ENCODE peak calls at places on chromosome 1, in six cellular contexts. One of them, this sample, is unnamed.

GRCh38 chr1:52825868-52826267 is 16.7 kb upstream of the ZYG11A start:
- DNase-seq in endothelial cell of umbilical vein: peak
- DNase-seq in K562: no peak
- DNase-seq in A549: no peak
- DNase-seq in GM12878: no peak
- DNase-seq in HepG2: no peak
- DNase-seq in this sample: peak

GRCh38 chr1:33045246-33045645 is 8.6 kb upstream of the AK2 start:
- DNase-seq in endothelial cell of umbilical vein: no peak
- DNase-seq in K562: peak
- DNase-seq in A549: peak
- DNase-seq in GM12878: no peak
- DNase-seq in HepG2: peak
- DNase-seq in this sample: peak

GRCh38 chr1:5915587-5916571 is 76.3 kb downstream of the NPHP4 start:
- DNase-seq in endothelial cell of umbilical vein: peak
- DNase-seq in K562: peak
- DNase-seq in A549: peak
- DNase-seq in GM12878: peak
- DNase-seq in HepG2: peak
- DNase-seq in this sample: peak

GRCh38 chr1:51518033-51518729 is 885 bp downstream of the EPS15 start:
- DNase-seq in endothelial cell of umbilical vein: peak
- DNase-seq in K562: peak
- DNase-seq in A549: peak
- DNase-seq in GM12878: peak
- DNase-seq in HepG2: peak
- DNase-seq in this sample: peak

GRCh38 chr1:112636597-112637256 is 17.1 kb downstream of the CAPZA1 start:
- DNase-seq in endothelial cell of umbilical vein: peak
- DNase-seq in K562: no peak
- DNase-seq in A549: no peak
- DNase-seq in GM12878: no peak
- DNase-seq in HepG2: no peak
- DNase-seq in this sample: no peak

GRCh38 chr1:30774550-30775432 is 17.2 kb upstream of the LAPTM5 start:
- DNase-seq in endothelial cell of umbilical vein: no peak
- DNase-seq in K562: no peak
- DNase-seq in A549: no peak
- DNase-seq in GM12878: no peak
- DNase-seq in HepG2: no peak
- DNase-seq in this sample: no peak

GRCh38 chr1:224799083-224799482 is 130.4 kb upstream of the DNAH14 start:
- DNase-seq in endothelial cell of umbilical vein: no peak
- DNase-seq in K562: no peak
- DNase-seq in A549: no peak
- DNase-seq in GM12878: no peak
- DNase-seq in HepG2: no peak
- DNase-seq in this sample: no peak

GRCh38 chr1:245153081-245153644 is 1.6 kb upstream of the KIF26B start:
- DNase-seq in endothelial cell of umbilical vein: peak
- DNase-seq in K562: peak
- DNase-seq in A549: peak
- DNase-seq in GM12878: no peak
- DNase-seq in HepG2: peak
- DNase-seq in this sample: peak

GRCh38 chr1:221741364-221741970 is 422 bp downstream of the DUSP10 start:
- DNase-seq in endothelial cell of umbilical vein: peak
- DNase-seq in K562: no peak
- DNase-seq in A549: no peak
- DNase-seq in GM12878: no peak
- DNase-seq in HepG2: no peak
- DNase-seq in this sample: peak

GRCh38 chr1:31872658-31873636 is 57.1 kb upstream of the SPOCD1 start:
- DNase-seq in endothelial cell of umbilical vein: no peak
- DNase-seq in K562: peak
- DNase-seq in A549: no peak
- DNase-seq in GM12878: no peak
- DNase-seq in HepG2: no peak
- DNase-seq in this sample: peak

GRCh38 chr1:203084588-203085527 is 954 bp downstream of the MYOG start:
- DNase-seq in endothelial cell of umbilical vein: no peak
- DNase-seq in K562: peak
- DNase-seq in A549: peak
- DNase-seq in GM12878: no peak
- DNase-seq in HepG2: peak
- DNase-seq in this sample: peak

GRCh38 chr1:235018161-235018560 is 110.5 kb downstream of the TOMM20 start:
- DNase-seq in endothelial cell of umbilical vein: no peak
- DNase-seq in K562: no peak
- DNase-seq in A549: peak
- DNase-seq in GM12878: no peak
- DNase-seq in HepG2: peak
- DNase-seq in this sample: no peak

GRCh38 chr1:235024706-235025421 is 103.8 kb downstream of the TOMM20 start:
- DNase-seq in endothelial cell of umbilical vein: peak
- DNase-seq in K562: no peak
- DNase-seq in A549: no peak
- DNase-seq in GM12878: no peak
- DNase-seq in HepG2: no peak
- DNase-seq in this sample: no peak

GRCh38 chr1:65527672-65528071 is 107.2 kb downstream of the LEPR start:
- DNase-seq in endothelial cell of umbilical vein: no peak
- DNase-seq in K562: peak
- DNase-seq in A549: no peak
- DNase-seq in GM12878: no peak
- DNase-seq in HepG2: no peak
- DNase-seq in this sample: no peak

GRCh38 chr1:23341829-23342697 is 2.0 kb downstream of the HNRNPR start:
- DNase-seq in endothelial cell of umbilical vein: peak
- DNase-seq in K562: peak
- DNase-seq in A549: no peak
- DNase-seq in GM12878: no peak
- DNase-seq in HepG2: peak
- DNase-seq in this sample: peak

GRCh38 chr1:61157420-61157987 is 75.1 kb downstream of the NFIA start:
- DNase-seq in endothelial cell of umbilical vein: no peak
- DNase-seq in K562: no peak
- DNase-seq in A549: no peak
- DNase-seq in GM12878: no peak
- DNase-seq in HepG2: peak
- DNase-seq in this sample: peak

GRCh38 chr1:90746857-90747256 is 29.8 kb upstream of the BARHL2 start:
- DNase-seq in endothelial cell of umbilical vein: no peak
- DNase-seq in K562: peak
- DNase-seq in A549: no peak
- DNase-seq in GM12878: no peak
- DNase-seq in HepG2: no peak
- DNase-seq in this sample: no peak

GRCh38 chr1:89652373-89652772 is 19.5 kb downstream of the LRRC8C start:
- DNase-seq in endothelial cell of umbilical vein: no peak
- DNase-seq in K562: peak
- DNase-seq in A549: no peak
- DNase-seq in GM12878: no peak
- DNase-seq in HepG2: no peak
- DNase-seq in this sample: no peak

GRCh38 chr1:65372557-65372956 is 47.9 kb upstream of the LEPR start:
- DNase-seq in endothelial cell of umbilical vein: no peak
- DNase-seq in K562: peak
- DNase-seq in A549: no peak
- DNase-seq in GM12878: no peak
- DNase-seq in HepG2: no peak
- DNase-seq in this sample: no peak

GRCh38 chr1:36924282-36924791 is 110.0 kb downstream of the GRIK3 start:
- DNase-seq in endothelial cell of umbilical vein: peak
- DNase-seq in K562: peak
- DNase-seq in A549: peak
- DNase-seq in GM12878: no peak
- DNase-seq in HepG2: peak
- DNase-seq in this sample: peak

GRCh38 chr1:118563969-118564951 is 379.2 kb upstream of the SPAG17 start:
- DNase-seq in endothelial cell of umbilical vein: no peak
- DNase-seq in K562: no peak
- DNase-seq in A549: no peak
- DNase-seq in GM12878: peak
- DNase-seq in HepG2: no peak
- DNase-seq in this sample: peak

GRCh38 chr1:25890249-25891034 is 14.9 kb upstream of the PAQR7 start:
- DNase-seq in endothelial cell of umbilical vein: no peak
- DNase-seq in K562: no peak
- DNase-seq in A549: peak
- DNase-seq in GM12878: no peak
- DNase-seq in HepG2: peak
- DNase-seq in this sample: no peak

GRCh38 chr1:155177192-155177917 is 3.7 kb downstream of the TRIM46 start:
- DNase-seq in endothelial cell of umbilical vein: no peak
- DNase-seq in K562: no peak
- DNase-seq in A549: no peak
- DNase-seq in GM12878: no peak
- DNase-seq in HepG2: no peak
- DNase-seq in this sample: peak

GRCh38 chr1:84387480-84388163 is 10.7 kb upstream of the DNASE2B start:
- DNase-seq in endothelial cell of umbilical vein: no peak
- DNase-seq in K562: peak
- DNase-seq in A549: no peak
- DNase-seq in GM12878: no peak
- DNase-seq in HepG2: no peak
- DNase-seq in this sample: peak

GRCh38 chr1:10672376-10673050 is 123.9 kb downstream of the CASZ1 start:
- DNase-seq in endothelial cell of umbilical vein: no peak
- DNase-seq in K562: no peak
- DNase-seq in A549: no peak
- DNase-seq in GM12878: no peak
- DNase-seq in HepG2: no peak
- DNase-seq in this sample: no peak

GRCh38 chr1:222867316-222867715 is 52.5 kb downstream of the DISP1 start:
- DNase-seq in endothelial cell of umbilical vein: no peak
- DNase-seq in K562: no peak
- DNase-seq in A549: no peak
- DNase-seq in GM12878: no peak
- DNase-seq in HepG2: no peak
- DNase-seq in this sample: no peak

GRCh38 chr1:189627427-189627826 is 850.2 kb downstream of the BRINP3 start:
- DNase-seq in endothelial cell of umbilical vein: no peak
- DNase-seq in K562: no peak
- DNase-seq in A549: no peak
- DNase-seq in GM12878: no peak
- DNase-seq in HepG2: no peak
- DNase-seq in this sample: no peak

GRCh38 chr1:86247553-86248279 is 91.1 kb upstream of the COL24A1 start:
- DNase-seq in endothelial cell of umbilical vein: no peak
- DNase-seq in K562: no peak
- DNase-seq in A549: no peak
- DNase-seq in GM12878: no peak
- DNase-seq in HepG2: no peak
- DNase-seq in this sample: no peak
- TF ChIP-seq MYC in endothelial cell of umbilical vein: no peak
- TF ChIP-seq MYC in K562: no peak
- TF ChIP-seq MYC in A549: no peak
- TF ChIP-seq MYC in GM12878: no peak
- TF ChIP-seq MYC in HepG2: no peak
- TF ChIP-seq MYC in this sample: no peak

DNA sequence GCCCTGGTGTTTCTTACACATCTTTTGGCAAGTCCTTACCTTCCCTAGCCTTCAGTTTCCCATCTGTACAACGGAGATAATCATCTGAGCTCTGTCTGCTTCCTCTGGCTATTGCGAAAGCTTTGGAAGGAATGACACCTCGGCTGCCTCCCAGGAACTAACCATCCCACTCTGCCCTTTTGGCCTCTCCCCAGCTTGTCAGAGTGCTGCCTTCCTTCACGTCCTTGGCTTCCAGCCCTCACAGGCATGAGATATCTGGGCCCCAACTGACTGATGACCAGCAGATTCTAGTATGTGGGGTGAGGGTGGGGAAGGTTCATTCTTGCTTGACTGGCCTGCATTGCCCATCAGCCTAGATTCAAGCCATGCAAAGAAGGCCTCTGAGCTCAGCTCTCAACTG is 253.1 kb upstream of the FGGY start:
- DNase-seq in endothelial cell of umbilical vein: no peak
- DNase-seq in K562: peak
- DNase-seq in A549: peak
- DNase-seq in GM12878: no peak
- DNase-seq in HepG2: peak
- DNase-seq in this sample: peak
- TF ChIP-seq MAX in endothelial cell of umbilical vein: no peak
- TF ChIP-seq MAX in K562: no peak
- TF ChIP-seq MAX in A549: peak
- TF ChIP-seq MAX in GM12878: no peak
- TF ChIP-seq MAX in HepG2: peak
- TF ChIP-seq MAX in this sample: no peak

DNA sequence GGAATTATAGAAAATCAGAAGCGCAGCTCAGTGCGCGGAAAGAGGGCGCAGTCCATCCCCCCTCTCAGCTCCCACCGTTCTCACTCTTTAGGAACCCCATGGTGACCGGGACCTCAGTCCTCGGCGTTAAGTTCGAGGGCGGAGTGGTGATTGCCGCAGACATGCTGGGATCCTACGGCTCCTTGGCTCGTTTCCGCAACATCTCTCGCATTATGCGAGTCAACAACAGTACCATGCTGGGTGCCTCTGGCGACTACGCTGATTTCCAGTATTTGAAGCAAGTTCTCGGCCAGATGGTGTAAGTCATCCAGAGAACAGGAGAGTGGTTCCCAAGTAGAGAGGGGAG is 490 bp downstream of the PSMB4 start:
- DNase-seq in endothelial cell of umbilical vein: no peak
- DNase-seq in K562: peak
- DNase-seq in A549: no peak
- DNase-seq in GM12878: no peak
- DNase-seq in HepG2: no peak
- DNase-seq in this sample: peak
- TF ChIP-seq MYC in endothelial cell of umbilical vein: no peak
- TF ChIP-seq MYC in K562: no peak
- TF ChIP-seq MYC in A549: no peak
- TF ChIP-seq MYC in GM12878: no peak
- TF ChIP-seq MYC in HepG2: no peak
- TF ChIP-seq MYC in this sample: no peak

DNA sequence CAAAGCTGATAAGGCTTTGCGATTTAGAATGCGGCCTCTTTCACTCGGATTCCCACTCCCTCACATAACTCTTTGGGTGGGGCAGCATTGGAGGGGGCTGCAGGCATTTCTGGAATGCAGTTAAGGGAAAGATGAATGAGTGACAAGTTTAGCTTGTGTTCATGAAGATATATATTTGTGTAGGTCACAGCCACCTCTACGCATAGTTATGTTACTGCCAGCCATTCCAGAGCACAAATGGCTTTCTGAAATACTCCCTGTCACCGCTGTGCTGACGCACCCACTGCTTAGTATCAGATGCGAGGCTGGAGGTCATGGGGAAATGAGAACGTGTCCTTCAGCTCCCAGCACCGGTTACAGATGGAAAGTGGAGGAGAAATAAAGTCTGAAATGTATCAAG is 54.1 kb upstream of the ATP1A1 start:
- DNase-seq in endothelial cell of umbilical vein: no peak
- DNase-seq in K562: peak
- DNase-seq in A549: no peak
- DNase-seq in GM12878: no peak
- DNase-seq in HepG2: peak
- DNase-seq in this sample: no peak
- TF ChIP-seq MAX in endothelial cell of umbilical vein: no peak
- TF ChIP-seq MAX in K562: no peak
- TF ChIP-seq MAX in A549: no peak
- TF ChIP-seq MAX in GM12878: no peak
- TF ChIP-seq MAX in HepG2: no peak
- TF ChIP-seq MAX in this sample: no peak

This sample was measured in NB4.